ENCODE peak calls at places on chromosomes 5 and 9, in six cellular contexts. E is HepG2, Q is A549, A is endothelial cell of umbilical vein, N is GM12878, J is K562. W is an unnamed sample.

GRCh38 chr5:27316283-27316675 is 277.9 kb upstream of the CDH9 start:
- DNase-seq in E (no peak), Q (peak), A (no peak), N (no peak), J (no peak), W (no peak)

GRCh38 chr9:131738838-131739191 is 1.1 kb downstream of the RAPGEF1 start:
- DNase-seq in E (no peak), Q (no peak), A (no peak), N (no peak), J (no peak), W (no peak)

GRCh38 chr9:133457233-133457632 is 2.5 kb upstream of the CACFD1 start:
- DNase-seq in E (peak), Q (no peak), A (no peak), N (no peak), J (peak), W (no peak)

GRCh38 chr9:7844283-7844682 is 44.7 kb upstream of the DMAC1 start:
- DNase-seq in E (peak), Q (peak), A (peak), N (no peak), J (no peak), W (peak)

GRCh38 chr5:79493596-79494343 is 20.2 kb downstream of the HOMER1 start:
- DNase-seq in E (no peak), Q (no peak), A (no peak), N (no peak), J (no peak), W (no peak)

GRCh38 chr5:40485021-40485998 is 194.4 kb upstream of the PTGER4 start:
- DNase-seq in E (no peak), Q (no peak), A (no peak), N (peak), J (no peak), W (peak)

GRCh38 chr5:172216345-172216744 is 22.4 kb downstream of the EFCAB9 start:
- DNase-seq in E (no peak), Q (no peak), A (no peak), N (no peak), J (no peak), W (no peak)

GRCh38 chr5:83255268-83255667 is 177.9 kb downstream of the XRCC4 start:
- DNase-seq in E (no peak), Q (no peak), A (no peak), N (no peak), J (no peak), W (peak)

GRCh38 chr9:120932086-120932818 is 5.7 kb upstream of the TRAF1 start:
- DNase-seq in E (no peak), Q (no peak), A (no peak), N (no peak), J (no peak), W (no peak)

GRCh38 chr9:89515416-89515815 is 17.5 kb upstream of the SEMA4D start:
- DNase-seq in E (no peak), Q (no peak), A (no peak), N (no peak), J (no peak), W (no peak)

GRCh38 chr9:2524601-2525000 is 97.0 kb upstream of the VLDLR start:
- DNase-seq in E (no peak), Q (no peak), A (no peak), N (no peak), J (no peak), W (no peak)

GRCh38 chr5:132468665-132469379 is 21.8 kb downstream of the IRF1 start:
- DNase-seq in E (no peak), Q (no peak), A (no peak), N (no peak), J (no peak), W (peak)

GRCh38 chr9:126394802-126395201 is 68.2 kb downstream of the MVB12B start:
- DNase-seq in E (no peak), Q (no peak), A (no peak), N (no peak), J (no peak), W (no peak)

GRCh38 chr5:95858661-95859326 is 36.3 kb upstream of the GLRX start:
- DNase-seq in E (peak), Q (peak), A (peak), N (peak), J (peak), W (peak)
- TF ChIP-seq POLR2A in E (peak), Q (no peak), A (no peak), N (no peak), J (no peak), W (no peak)

DNA sequence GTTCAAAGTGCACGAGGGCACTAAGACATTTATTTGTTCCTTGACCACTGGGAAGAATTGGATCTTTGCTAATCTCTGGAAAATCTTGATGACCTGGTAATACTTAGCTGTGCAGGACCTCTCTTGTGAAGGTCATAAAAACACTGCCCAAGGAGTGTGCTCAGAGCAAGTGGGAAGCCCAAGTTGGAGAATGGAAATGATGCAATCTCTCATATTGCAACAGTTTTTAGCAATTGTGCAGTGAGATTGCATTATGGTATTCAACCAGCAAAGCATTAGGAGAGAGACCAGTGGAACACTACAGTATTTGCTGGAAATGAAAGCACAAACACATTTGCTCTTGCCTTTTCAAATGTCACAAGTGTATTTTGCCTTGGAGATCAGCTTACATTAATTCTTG is 34.5 kb downstream of the TXNDC8 start:
- DNase-seq in E (no peak), Q (no peak), A (no peak), N (no peak), J (no peak), W (peak)
- TF ChIP-seq MAX in E (no peak), Q (no peak), A (no peak), N (no peak), J (no peak), W (no peak)

DNA sequence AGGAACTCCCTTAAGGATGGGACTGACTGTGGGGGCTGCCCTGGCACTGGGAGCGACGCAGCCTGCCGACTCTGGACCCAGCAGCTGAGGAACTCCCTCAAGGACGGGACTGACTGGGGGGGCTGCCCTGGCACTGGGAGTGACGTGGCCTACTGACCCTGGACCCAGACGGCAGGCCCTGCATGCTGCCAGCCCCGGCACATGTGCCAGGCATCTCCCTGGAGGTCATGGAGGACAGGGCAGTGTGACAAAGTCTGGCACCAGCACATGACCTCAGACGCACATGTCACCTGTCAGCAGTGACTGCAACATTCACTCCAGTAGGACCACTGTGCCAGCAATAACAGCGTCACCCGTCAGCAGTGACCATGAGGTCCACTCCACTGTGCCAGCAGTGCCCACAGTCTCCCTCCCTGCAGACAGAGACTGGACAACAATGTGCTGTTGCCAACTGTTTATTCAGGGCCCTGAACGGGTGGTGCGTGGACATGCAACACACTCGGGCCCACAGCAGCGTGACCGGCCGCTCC is 4.5 kb downstream of the FBXW5 start:
- DNase-seq in E (no peak), Q (no peak), A (no peak), N (no peak), J (no peak), W (no peak)
- H3K4me3 ChIP-seq in E (no peak), Q (no peak), A (no peak), N (no peak), J (no peak), W (no peak)

DNA sequence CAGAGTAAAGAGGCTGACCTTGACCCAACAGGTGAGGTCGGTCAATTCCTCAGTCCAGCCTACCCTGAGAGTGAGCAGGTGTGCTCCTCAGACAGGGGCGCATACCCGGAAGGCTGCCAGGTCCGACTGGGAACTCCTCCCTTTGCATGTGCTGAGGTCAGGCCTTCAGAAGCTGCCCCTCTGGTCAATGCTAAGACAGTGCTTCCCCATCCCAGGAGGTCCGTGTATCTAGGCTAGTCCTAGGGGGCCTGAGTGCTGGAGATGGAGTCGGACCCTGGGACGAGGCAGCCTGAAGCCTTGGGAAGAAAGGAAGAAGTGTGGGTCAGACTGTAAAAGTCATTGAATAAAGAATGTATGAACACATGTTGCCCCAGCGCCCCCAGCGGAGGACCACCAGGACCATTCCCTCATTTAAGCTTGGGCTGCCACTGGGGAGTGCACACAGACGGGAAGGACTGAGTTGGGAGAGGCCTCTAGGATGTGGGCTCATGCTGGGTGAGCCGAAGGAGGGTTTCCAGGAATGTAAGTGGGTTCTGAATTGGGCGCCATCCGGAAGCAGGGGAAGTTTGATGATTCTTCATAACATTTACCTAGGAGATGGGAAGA is 41.0 kb upstream of the GFPT2 start:
- DNase-seq in E (no peak), Q (no peak), A (no peak), N (no peak), J (peak), W (no peak)
- TF ChIP-seq POLR2A in E (no peak), Q (no peak), A (no peak), N (no peak), J (no peak), W (no peak)

GRCh38 chr9:96382175-96382574 is 1.3 kb downstream of the SLC35D2 start:
- DNase-seq in E (peak), Q (no peak), A (no peak), N (no peak), J (no peak), W (peak)

GRCh38 chr9:96381696-96382095 is 1.8 kb downstream of the SLC35D2 start:
- DNase-seq in E (no peak), Q (no peak), A (no peak), N (no peak), J (no peak), W (no peak)

GRCh38 chr9:96379461-96379860 is 4.0 kb downstream of the SLC35D2 start:
- DNase-seq in E (no peak), Q (no peak), A (no peak), N (no peak), J (no peak), W (no peak)

GRCh38 chr9:96383165-96383939 is at the start of gene SLC35D2:
- DNase-seq in E (peak), Q (peak), A (peak), N (no peak), J (peak), W (no peak)

GRCh38 chr9:96382839-96383164 is 709 bp downstream of the SLC35D2 start:
- DNase-seq in E (no peak), Q (no peak), A (no peak), N (no peak), J (no peak), W (no peak)
- TF ChIP-seq MAX in E (no peak), Q (no peak), A (no peak), N (no peak), J (no peak), W (no peak)

GRCh38 chr9:127395491-127396252 is 1.3 kb upstream of the SLC2A8 start:
- DNase-seq in E (peak), Q (no peak), A (no peak), N (no peak), J (no peak), W (peak)
- H3K4me3 ChIP-seq in E (peak), Q (peak), A (no peak), N (no peak), J (no peak), W (no peak)

DNA sequence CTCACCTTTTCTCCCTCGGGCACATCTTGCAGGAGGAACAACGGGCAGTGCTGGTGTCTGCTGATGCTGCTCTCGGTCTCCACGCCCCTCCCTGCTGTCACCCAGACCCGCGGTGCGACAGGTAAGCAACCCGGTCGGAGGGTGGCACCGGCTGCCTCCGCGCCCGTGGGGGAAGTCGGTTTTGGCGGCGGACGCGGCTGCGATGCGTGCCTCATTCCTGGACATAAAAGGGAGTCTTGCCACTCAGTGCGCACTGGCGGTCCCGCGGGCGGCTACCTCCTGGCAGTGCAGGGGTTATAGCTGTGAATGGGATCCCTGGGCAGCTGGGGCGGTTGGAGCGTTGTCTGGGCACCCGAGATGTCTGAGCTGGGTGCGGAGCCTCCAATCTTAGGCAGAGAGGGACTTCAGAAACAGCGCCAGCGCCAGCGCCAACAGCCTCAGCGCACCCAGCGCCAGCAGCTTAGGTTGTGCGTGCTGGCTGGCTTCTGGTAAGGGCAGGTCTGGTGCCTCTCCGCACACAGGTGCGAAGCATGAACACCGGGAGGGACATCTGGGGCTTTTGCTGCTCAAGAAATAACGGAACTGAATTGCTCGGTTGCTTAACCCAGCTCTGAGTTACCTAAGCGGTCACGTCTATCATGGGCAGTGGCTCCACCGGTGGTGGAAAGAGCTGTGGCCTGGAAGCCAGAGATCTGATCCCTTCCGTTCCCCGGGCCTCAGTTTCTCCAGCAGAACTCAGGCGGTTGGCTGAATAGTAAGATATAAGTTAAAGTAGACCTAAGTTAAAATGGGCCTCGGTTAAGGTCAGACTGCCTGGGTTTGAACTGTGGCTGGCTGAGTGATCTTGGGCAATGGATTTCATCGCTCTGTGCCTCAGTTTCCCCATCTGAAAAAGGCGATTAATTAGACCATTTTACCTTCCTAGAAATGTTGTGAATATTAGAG is 695 bp downstream of the COL15A1 start:
- DNase-seq in E (no peak), Q (peak), A (no peak), N (no peak), J (no peak), W (peak)
- TF ChIP-seq POLR2A in E (no peak), Q (no peak), A (no peak), N (no peak), J (no peak), W (no peak)

W was measured in NB4.